ENCODE peak calls at places on chromosomes 5 and 9, in five cellular contexts. R, H, P, I and V are unnamed samples.

GRCh38 chr9:7079051-7079450 is 321.3 kb downstream of the KDM4C start:
- DNase-seq in R (no peak), H (no peak), P (no peak), I (no peak), V (no peak)

GRCh38 chr9:130149654-130150286 is 22.4 kb upstream of the NCS1 start:
- DNase-seq in R (no peak), H (no peak), P (peak), I (no peak), V (no peak)

GRCh38 chr5:169735913-169736312 is 98.8 kb downstream of the DOCK2 start:
- DNase-seq in R (no peak), H (no peak), P (no peak), I (no peak), V (no peak)

GRCh38 chr9:98356953-98357352 is 101.5 kb upstream of the TBC1D2 start:
- DNase-seq in R (no peak), H (no peak), P (no peak), I (no peak), V (no peak)

GRCh38 chr9:13885258-13885657 is 428.7 kb downstream of the NFIB start:
- DNase-seq in R (no peak), H (no peak), P (no peak), I (no peak), V (no peak)

GRCh38 chr5:42656661-42657035 is 100.0 kb upstream of the CCDC152 start:
- DNase-seq in R (no peak), H (no peak), P (no peak), I (no peak), V (no peak)

GRCh38 chr5:135441256-135441915 is 5.8 kb downstream of the DCANP1 start:
- DNase-seq in R (peak), H (no peak), P (no peak), I (no peak), V (no peak)

GRCh38 chr5:72921886-72922285 is 34.0 kb upstream of the FCHO2 start:
- DNase-seq in R (no peak), H (no peak), P (no peak), I (no peak), V (no peak)

GRCh38 chr5:113092683-113093082 is 116.1 kb downstream of the DCP2 start:
- DNase-seq in R (no peak), H (peak), P (no peak), I (no peak), V (no peak)

GRCh38 chr5:84028093-84028492 is 307.4 kb upstream of the HAPLN1 start:
- DNase-seq in R (no peak), H (no peak), P (no peak), I (no peak), V (no peak)

GRCh38 chr5:56286015-56286992 is 53.2 kb upstream of the ANKRD55 start:
- DNase-seq in R (no peak), H (peak), P (no peak), I (no peak), V (peak)

GRCh38 chr9:72954431-72955420 is 1.9 kb upstream of the ALDH1A1 start:
- DNase-seq in R (no peak), H (no peak), P (no peak), I (no peak), V (no peak)

GRCh38 chr9:78130004-78130403 is 98.4 kb upstream of the GNAQ start:
- DNase-seq in R (no peak), H (peak), P (peak), I (no peak), V (peak)

GRCh38 chr5:73067213-73067612 is 53.2 kb upstream of the TMEM171 start:
- DNase-seq in R (no peak), H (no peak), P (no peak), I (no peak), V (no peak)

GRCh38 chr5:143133721-143134120 is 269.8 kb downstream of the NR3C1 start:
- DNase-seq in R (no peak), H (no peak), P (no peak), I (no peak), V (no peak)

GRCh38 chr5:14954620-14955343 is 83.2 kb upstream of the ANKH start:
- DNase-seq in R (no peak), H (peak), P (no peak), I (no peak), V (peak)

GRCh38 chr9:15763371-15763770 is 210.5 kb downstream of the CCDC171 start:
- DNase-seq in R (no peak), H (no peak), P (no peak), I (no peak), V (no peak)

GRCh38 chr9:113931140-113931539 is 55.0 kb downstream of the ZNF618 start:
- DNase-seq in R (no peak), H (no peak), P (no peak), I (no peak), V (no peak)

GRCh38 chr5:126913316-126913715 is 117.0 kb downstream of the MARCHF3 start:
- DNase-seq in R (no peak), H (no peak), P (no peak), I (no peak), V (no peak)

GRCh38 chr5:62282079-62282478 is 23.9 kb upstream of the KIF2A start:
- DNase-seq in R (no peak), H (no peak), P (no peak), I (no peak), V (no peak)

GRCh38 chr9:35277649-35278359 is 116.0 kb downstream of the UNC13B start:
- DNase-seq in R (no peak), H (no peak), P (no peak), I (no peak), V (no peak)

GRCh38 chr5:124936626-124936933 is 190.1 kb upstream of the ZNF608 start:
- DNase-seq in R (no peak), H (no peak), P (no peak), I (no peak), V (no peak)

GRCh38 chr9:35161713-35162604 is at the start of gene UNC13B:
- DNase-seq in R (peak), H (peak), P (peak), I (peak), V (peak)

GRCh38 chr9:134190232-134191121 is 26.1 kb upstream of the RNU6ATAC start:
- DNase-seq in R (peak), H (peak), P (no peak), I (peak), V (peak)

GRCh38 chr5:142411656-142412425 is 87.0 kb upstream of the SPRY4 start:
- DNase-seq in R (no peak), H (no peak), P (no peak), I (no peak), V (no peak)

GRCh38 chr9:127589955-127590370 is 22.1 kb upstream of the STXBP1 start:
- DNase-seq in R (no peak), H (peak), P (peak), I (peak), V (peak)

GRCh38 chr5:135458921-135459331 is 6.8 kb upstream of the TIFAB start:
- DNase-seq in R (peak), H (no peak), P (no peak), I (peak), V (no peak)

GRCh38 chr5:98929982-98930355 is 1.2 kb upstream of the CHD1 start:
- DNase-seq in R (no peak), H (no peak), P (no peak), I (no peak), V (no peak)

GRCh38 chr9:34375901-34376595 is 650 bp downstream of the MYORG start:
- DNase-seq in R (peak), H (peak), P (peak), I (peak), V (peak)

GRCh38 chr5:191036-191948 is at the start of gene LRRC14B:
- DNase-seq in R (peak), H (no peak), P (no peak), I (no peak), V (no peak)

GRCh38 chr9:135998013-135998380 is 36.8 kb upstream of the UBAC1 start:
- DNase-seq in R (no peak), H (no peak), P (no peak), I (no peak), V (no peak)

GRCh38 chr5:128199104-128199503 is 115.5 kb downstream of the SLC12A2 start:
- DNase-seq in R (no peak), H (no peak), P (no peak), I (no peak), V (no peak)

GRCh38 chr9:133584559-133585476 is 24.4 kb downstream of the FAM163B start:
- DNase-seq in R (no peak), H (peak), P (peak), I (no peak), V (peak)

GRCh38 chr5:80569086-80569960 is 757 bp downstream of the ANKRD34B start:
- DNase-seq in R (no peak), H (no peak), P (peak), I (no peak), V (peak)

GRCh38 chr9:83574482-83574881 is 36.3 kb upstream of the FRMD3 start:
- DNase-seq in R (no peak), H (no peak), P (no peak), I (no peak), V (no peak)

GRCh38 chr5:165805756-165806155 is 2300.3 kb downstream of the MAT2B start:
- DNase-seq in R (no peak), H (no peak), P (peak), I (no peak), V (no peak)

GRCh38 chr9:19198406-19198805 is 32.1 kb upstream of the DENND4C start:
- DNase-seq in R (no peak), H (no peak), P (no peak), I (no peak), V (no peak)

GRCh38 chr9:109468927-109469326 is 29.2 kb downstream of the PTPN3 start:
- DNase-seq in R (no peak), H (no peak), P (no peak), I (no peak), V (no peak)

DNA sequence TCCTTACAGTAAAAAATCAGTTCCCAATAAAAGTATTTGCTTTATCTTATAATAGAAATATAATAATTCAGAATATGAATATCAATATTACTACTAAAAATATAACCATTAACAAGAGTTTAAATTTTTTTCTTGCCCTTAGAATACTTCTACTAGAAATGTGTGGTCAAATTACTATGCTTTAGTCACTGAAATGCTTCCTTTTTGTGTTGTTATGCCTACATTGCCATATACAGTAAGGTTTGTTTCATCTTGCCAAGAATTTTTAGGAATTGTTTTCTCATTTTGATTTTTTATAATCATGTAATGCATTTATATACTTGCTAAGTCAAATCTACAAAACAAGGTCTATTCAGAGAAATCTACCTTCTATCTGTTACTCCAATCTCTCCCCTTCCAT is 181.7 kb downstream of the CDK5RAP2 start:
- DNase-seq in R (no peak), H (no peak), P (no peak), I (no peak), V (no peak)
- TF ChIP-seq CTCF in R (no peak), H (no peak), P (no peak), I (no peak), V (no peak)

DNA sequence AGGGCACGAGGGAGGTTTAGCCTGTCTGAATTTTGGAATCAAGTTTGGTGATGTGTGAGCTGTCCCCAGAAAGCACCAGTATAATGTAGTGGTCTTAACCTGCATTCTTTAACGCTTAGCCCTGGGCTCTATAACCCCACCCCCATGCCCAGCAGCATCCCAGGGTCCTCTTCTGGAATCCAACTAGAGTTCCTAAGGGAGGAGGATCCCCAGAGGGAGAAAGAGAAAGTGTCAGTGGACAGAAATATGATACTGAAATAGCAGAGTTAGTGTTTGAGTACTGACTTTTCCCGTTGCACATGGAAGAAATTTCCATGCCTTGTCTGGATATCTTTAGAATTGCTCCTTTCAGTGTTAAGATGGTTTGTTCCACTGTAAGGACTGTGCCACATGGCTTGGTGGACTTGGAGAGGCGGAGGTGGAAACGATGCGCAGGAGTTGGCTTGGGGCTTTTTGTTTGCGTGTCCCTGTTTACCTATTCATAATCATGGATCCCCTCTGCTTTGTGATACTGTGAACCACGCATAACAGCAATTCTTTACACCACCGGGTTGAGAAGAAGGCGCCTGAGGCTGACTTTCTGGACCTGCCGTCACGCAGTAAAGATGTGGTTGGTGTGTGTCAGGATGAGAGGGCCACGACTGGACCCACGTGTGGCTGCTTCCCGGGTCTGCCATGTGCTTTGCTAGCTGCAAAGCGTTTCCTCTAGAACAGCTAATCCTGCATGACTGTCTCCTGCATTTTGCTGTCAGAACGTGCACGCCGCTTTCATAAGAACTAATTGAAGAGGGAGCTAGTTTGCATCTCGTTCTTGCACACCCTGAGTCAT is 142.3 kb downstream of the SMARCA2 start:
- DNase-seq in R (peak), H (no peak), P (peak), I (peak), V (peak)
- TF ChIP-seq CTCF in R (no peak), H (no peak), P (no peak), I (no peak), V (no peak)

GRCh38 chr9:137461663-137462395 is 2.7 kb upstream of the NSMF start:
- DNase-seq in R (peak), H (peak), P (peak), I (peak), V (no peak)
- TF ChIP-seq CTCF in R (no peak), H (no peak), P (peak), I (no peak), V (no peak)

GRCh38 chr9:91882628-91883027 is 67.4 kb downstream of the ROR2 start:
- DNase-seq in R (no peak), H (no peak), P (no peak), I (no peak), V (no peak)
- TF ChIP-seq CTCF in R (no peak), H (peak), P (peak), I (no peak), V (no peak)

DNA sequence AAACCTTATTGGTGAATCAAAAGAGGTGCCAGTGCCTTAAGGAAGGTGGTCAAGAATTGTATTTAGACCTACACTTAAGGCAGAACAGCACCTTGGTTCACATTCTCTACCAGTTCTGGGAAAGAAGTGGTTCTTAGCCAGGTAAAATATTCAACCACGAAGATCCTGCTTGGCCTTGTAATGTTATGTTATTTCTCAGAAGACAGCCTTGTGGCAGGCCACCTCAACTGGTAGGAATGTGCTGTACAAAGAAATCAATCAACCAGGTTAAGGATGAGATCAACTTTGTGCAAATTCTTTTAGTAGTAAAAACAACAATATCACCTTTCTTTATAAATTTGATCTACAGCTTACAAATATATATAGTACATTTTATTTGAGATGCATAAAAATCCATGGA is 246.8 kb downstream of the ARRDC3 start:
- DNase-seq in R (no peak), H (no peak), P (no peak), I (no peak), V (no peak)
- TF ChIP-seq CTCF in R (no peak), H (no peak), P (no peak), I (no peak), V (no peak)

GRCh38 chr5:39106332-39106731 is 32.1 kb upstream of the RICTOR start:
- DNase-seq in R (no peak), H (no peak), P (no peak), I (no peak), V (no peak)
- TF ChIP-seq CTCF in R (peak), H (peak), P (no peak), I (no peak), V (peak)

DNA sequence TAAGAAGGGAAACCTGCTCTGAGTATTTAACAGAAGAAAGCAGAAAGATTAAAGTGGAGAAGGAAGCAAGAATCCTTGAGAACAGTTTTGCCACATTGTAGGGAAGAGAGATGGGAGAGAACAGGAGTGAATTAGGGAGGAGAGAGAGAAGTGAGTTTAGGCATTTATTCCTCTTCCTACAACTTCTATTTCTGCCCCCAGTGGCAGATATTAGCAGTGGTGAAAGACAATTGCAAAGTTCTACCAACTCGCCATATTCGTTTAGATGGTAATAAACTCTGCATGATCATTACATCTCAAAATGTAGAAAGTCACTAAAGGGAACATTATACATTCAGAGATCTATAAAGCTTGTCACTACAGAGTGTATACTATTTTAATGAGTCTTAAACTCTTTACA is 440.1 kb upstream of the TRPC7 start:
- DNase-seq in R (no peak), H (no peak), P (no peak), I (no peak), V (no peak)
- TF ChIP-seq CTCF in R (no peak), H (no peak), P (peak), I (no peak), V (peak)

DNA sequence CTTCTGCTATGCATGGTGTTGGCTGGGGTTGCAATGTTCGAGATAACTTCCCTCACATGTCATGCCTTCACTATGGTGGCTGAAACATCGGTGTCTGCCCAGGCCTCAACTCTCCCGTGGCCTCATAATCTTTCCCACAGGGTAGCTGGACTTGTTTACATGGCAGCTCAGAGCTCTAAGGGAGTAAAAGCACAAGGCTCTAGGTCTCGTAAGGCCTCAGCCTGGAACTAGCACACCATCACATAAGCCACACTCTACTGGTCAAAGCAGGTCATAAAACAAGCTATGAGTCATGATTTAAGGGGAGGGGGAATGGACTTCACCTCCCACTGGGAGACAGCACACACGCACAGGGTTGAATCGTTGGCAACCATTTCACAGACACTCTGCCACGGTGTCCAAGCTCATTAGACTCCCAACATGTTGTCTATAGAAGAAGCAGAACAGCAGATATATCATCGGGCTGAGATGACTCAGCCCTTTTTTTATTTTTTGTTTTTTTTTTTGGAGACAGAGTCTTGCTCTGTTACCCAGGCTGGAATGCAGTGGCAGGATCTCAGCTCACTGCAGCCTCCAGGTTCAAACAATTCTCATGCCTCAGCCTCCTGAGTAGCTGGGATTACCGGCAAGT is 66.8 kb upstream of the IL17B start:
- DNase-seq in R (no peak), H (no peak), P (no peak), I (no peak), V (no peak)
- TF ChIP-seq CTCF in R (no peak), H (no peak), P (no peak), I (no peak), V (no peak)

DNA sequence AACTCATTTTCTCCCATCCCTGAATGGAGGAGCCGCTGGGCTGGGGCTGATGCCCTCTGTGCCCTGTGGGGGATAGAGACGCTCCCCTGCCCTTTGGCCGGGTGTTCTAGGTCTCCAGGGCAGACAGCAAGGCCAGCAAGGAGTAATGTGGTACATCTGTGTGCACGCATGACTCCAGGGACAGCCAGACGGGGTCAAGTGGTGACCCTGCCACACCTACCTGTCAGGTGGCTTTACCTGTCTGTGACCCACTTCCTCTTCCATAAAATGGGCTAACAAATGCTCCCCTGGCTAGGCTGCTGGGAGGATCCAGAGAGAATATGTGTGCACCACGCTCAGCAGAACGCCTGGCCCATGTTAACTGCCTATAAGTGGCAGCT is 35.4 kb upstream of the BARHL1 start:
- DNase-seq in R (no peak), H (no peak), P (no peak), I (no peak), V (no peak)
- TF ChIP-seq CTCF in R (no peak), H (no peak), P (no peak), I (no peak), V (no peak)